ENCODE peak calls at places on chromosomes 7 and 10, in ten cellular contexts. J, L, Z, S, X, V, I, K, Y and P are unnamed samples.

GRCh38 chr7:52154382-52154781 is 837.8 kb upstream of the COBL start:
- DNase-seq in J (no peak), L (no peak), Z (no peak), S (no peak), X (no peak), V (no peak), I (no peak), K (no peak), Y (no peak), P (no peak)

GRCh38 chr10:49700997-49701396 is 21.5 kb downstream of the C10orf53 start:
- DNase-seq in J (no peak), L (no peak), Z (no peak), S (no peak), X (no peak), V (no peak), I (no peak), K (no peak), Y (no peak), P (no peak)

GRCh38 chr10:13448216-13448615 is 80.6 kb downstream of the BEND7 start:
- DNase-seq in J (no peak), L (no peak), Z (no peak), S (no peak), X (peak; percentile 48), V (no peak), I (no peak), K (no peak), Y (no peak), P (peak; percentile 83)

GRCh38 chr7:22859676-22860290 is 37.1 kb upstream of the TOMM7 start:
- DNase-seq in J (no peak), L (no peak), Z (no peak), S (no peak), X (no peak), V (no peak), I (no peak), K (no peak), Y (no peak), P (no peak)

GRCh38 chr10:124595143-124595883 is 133.7 kb downstream of the LHPP start:
- DNase-seq in J (no peak), L (no peak), Z (no peak), S (peak; percentile 57), X (no peak), V (no peak), I (no peak), K (no peak), Y (no peak), P (peak; percentile 63)

GRCh38 chr7:64887756-64888508 is 15.1 kb upstream of the ZNF273 start:
- DNase-seq in J (no peak), L (no peak), Z (no peak), S (no peak), X (peak; percentile 74), V (peak; percentile 39), I (peak; percentile 11), K (no peak), Y (no peak), P (no peak)

GRCh38 chr7:504221-505081 is 15.2 kb downstream of the PDGFA start:
- DNase-seq in J (no peak), L (no peak), Z (no peak), S (no peak), X (no peak), V (no peak), I (no peak), K (no peak), Y (no peak), P (no peak)

GRCh38 chr10:63562857-63563256 is 41.7 kb downstream of the REEP3 start:
- DNase-seq in J (no peak), L (no peak), Z (no peak), S (no peak), X (no peak), V (no peak), I (no peak), K (no peak), Y (no peak), P (peak; percentile 14)

GRCh38 chr10:43899224-43899959 is 250.7 kb upstream of the ZNF32 start:
- DNase-seq in J (no peak), L (no peak), Z (no peak), S (no peak), X (peak; percentile 18), V (no peak), I (no peak), K (no peak), Y (no peak), P (no peak)

GRCh38 chr10:132175907-132176581 is 10.7 kb upstream of the DPYSL4 start:
- DNase-seq in J (peak; percentile 52), L (no peak), Z (no peak), S (no peak), X (no peak), V (no peak), I (no peak), K (no peak), Y (no peak), P (no peak)

GRCh38 chr7:17781491-17782215 is 158.6 kb downstream of the SNX13 start:
- DNase-seq in J (no peak), L (no peak), Z (no peak), S (no peak), X (peak; percentile 85), V (no peak), I (no peak), K (no peak), Y (peak; percentile 75), P (no peak)

GRCh38 chr10:132787253-132788179 is 1.6 kb upstream of the NKX6-2 start:
- DNase-seq in J (no peak), L (no peak), Z (no peak), S (no peak), X (peak; percentile 30), V (no peak), I (no peak), K (no peak), Y (no peak), P (peak; percentile 94)

GRCh38 chr7:138001529-138002095 is at the start of gene CREB3L2:
- DNase-seq in J (peak; percentile 74), L (no peak), Z (no peak), S (peak; percentile 52), X (peak; percentile 75), V (peak; percentile 55), I (peak; percentile 37), K (peak; percentile 35), Y (peak; percentile 71), P (peak; percentile 66)

GRCh38 chr7:37669818-37670217 is 13.7 kb upstream of the GPR141 start:
- DNase-seq in J (no peak), L (no peak), Z (no peak), S (no peak), X (no peak), V (no peak), I (no peak), K (no peak), Y (no peak), P (no peak)

GRCh38 chr7:44064791-44065430 is 456 bp downstream of the PGAM2 start:
- DNase-seq in J (no peak), L (no peak), Z (no peak), S (no peak), X (peak; percentile 55), V (no peak), I (no peak), K (no peak), Y (no peak), P (peak; percentile 84)

GRCh38 chr7:27647052-27647451 is 15.6 kb downstream of the HIBADH start:
- DNase-seq in J (no peak), L (no peak), Z (peak; percentile 46), S (no peak), X (peak; percentile 62), V (no peak), I (no peak), K (no peak), Y (peak; percentile 69), P (peak; percentile 81)

GRCh38 chr7:158778476-158778875 is 50.8 kb downstream of the ESYT2 start:
- DNase-seq in J (no peak), L (no peak), Z (no peak), S (no peak), X (no peak), V (no peak), I (no peak), K (no peak), Y (peak; percentile 47), P (peak; percentile 78)

GRCh38 chr7:85688712-85689111 is 501.9 kb upstream of the SEMA3D start:
- DNase-seq in J (no peak), L (no peak), Z (no peak), S (no peak), X (no peak), V (no peak), I (no peak), K (no peak), Y (peak; percentile 4), P (no peak)

GRCh38 chr7:151133986-151134742 is 33.3 kb downstream of the GBX1 start:
- DNase-seq in J (no peak), L (no peak), Z (no peak), S (no peak), X (no peak), V (no peak), I (no peak), K (no peak), Y (no peak), P (peak; percentile 76)

GRCh38 chr10:100882681-100883321 is 30.0 kb upstream of the SLF2 start:
- DNase-seq in J (no peak), L (no peak), Z (no peak), S (no peak), X (peak; percentile 66), V (no peak), I (no peak), K (no peak), Y (peak; percentile 84), P (peak; percentile 95)

GRCh38 chr10:48549236-48549635 is 55.6 kb downstream of the ARHGAP22 start:
- DNase-seq in J (no peak), L (no peak), Z (no peak), S (no peak), X (no peak), V (no peak), I (no peak), K (no peak), Y (no peak), P (no peak)

GRCh38 chr10:123884351-123884906 is 7.2 kb downstream of the CPXM2 start:
- DNase-seq in J (no peak), L (no peak), Z (no peak), S (no peak), X (no peak), V (no peak), I (no peak), K (no peak), Y (no peak), P (peak; percentile 51)

GRCh38 chr10:103765168-103765567 is 90.2 kb downstream of the SH3PXD2A start:
- DNase-seq in J (no peak), L (no peak), Z (peak; percentile 57), S (no peak), X (peak; percentile 79), V (no peak), I (no peak), K (no peak), Y (peak; percentile 56), P (peak; percentile 78)